ENCODE peak calls at places on chromosomes 6 and 20, in four cellular contexts. M, O, F and K are unnamed samples. For H3K9me3, the result is how much of the 10 kb centered on the place peaks cover.

GRCh38 chr20:16486532-16486931 is 86.7 kb downstream of the KIF16B start:
- DNase-seq in M (no peak), O (no peak), F (no peak), K (no peak)

GRCh38 chr6:155380666-155381332 is 66.5 kb upstream of the TFB1M start:
- DNase-seq in O (no peak), M (no peak), F (no peak), K (no peak)

GRCh38 chr6:89582669-89583325 is 55.8 kb downstream of the LYRM2 start:
- DNase-seq in M (no peak), F (no peak), O (no peak), K (no peak)

GRCh38 chr20:44938637-44939036 is 21.6 kb downstream of the TOMM34 start:
- DNase-seq in F (no peak), M (no peak), O (no peak), K (no peak)

GRCh38 chr6:152267967-152268845 is 369.0 kb downstream of the SYNE1 start:
- DNase-seq in M (peak), F (no peak), O (no peak), K (no peak)

GRCh38 chr6:95805699-95806098 is 210.1 kb upstream of the FUT9 start:
- DNase-seq in M (no peak), O (no peak), F (no peak), K (no peak)

GRCh38 chr6:35736982-35737412 is at the start of gene ARMC12:
- DNase-seq in M (no peak), F (no peak), O (no peak), K (no peak)

GRCh38 chr6:118986312-118986711 is 51.4 kb upstream of the MCM9 start:
- DNase-seq in O (no peak), M (no peak), F (no peak), K (no peak)

GRCh38 chr20:57335392-57335791 is 5.8 kb downstream of the SPO11 start:
- DNase-seq in F (no peak), O (no peak), M (no peak), K (no peak)

GRCh38 chr20:854601-855000 is 21.1 kb downstream of the FAM110A start:
- DNase-seq in F (no peak), M (no peak), O (no peak), K (no peak)

GRCh38 chr20:38658879-38659612 is 57.4 kb downstream of the ARHGAP40 start:
- DNase-seq in M (peak), F (peak), O (peak), K (no peak)

GRCh38 chr20:11492846-11493245 is 424.8 kb upstream of the BTBD3 start:
- DNase-seq in M (no peak), F (no peak), O (no peak), K (no peak)

GRCh38 chr20:36217226-36217625 is 19.1 kb upstream of the AAR2 start:
- DNase-seq in M (peak), F (no peak), O (no peak), K (no peak)

GRCh38 chr6:109309917-109310316 is 72.3 kb downstream of the CD164 start:
- DNase-seq in F (no peak), M (no peak), O (no peak), K (no peak)

GRCh38 chr20:18992418-18992817 is 178.8 kb downstream of the SCP2D1 start:
- DNase-seq in M (peak), O (no peak), F (no peak), K (no peak)

GRCh38 chr6:158518196-158519127 is 41.4 kb upstream of the TMEM181 start:
- DNase-seq in O (no peak), F (peak), M (peak), K (no peak)

GRCh38 chr6:30443657-30444450 is 45.5 kb upstream of the HLA-E start:
- DNase-seq in O (no peak), M (no peak), F (no peak), K (no peak)

GRCh38 chr20:24497851-24498250 is 28.4 kb downstream of the SYNDIG1 start:
- DNase-seq in O (no peak), F (no peak), M (peak), K (no peak)

GRCh38 chr6:127177030-127177928 is 58.8 kb downstream of the RSPO3 start:
- DNase-seq in M (no peak), O (no peak), F (no peak), K (no peak)

GRCh38 chr6:44489912-44490604 is 102.6 kb downstream of the CDC5L start:
- DNase-seq in O (no peak), F (no peak), M (no peak), K (no peak)

GRCh38 chr6:9532621-9533557 is 882.0 kb downstream of the TFAP2A start:
- DNase-seq in M (no peak), F (no peak), O (no peak), K (no peak)

GRCh38 chr20:4740774-4741431 is 19.2 kb downstream of the PRND start:
- DNase-seq in F (peak), M (peak), O (no peak), K (no peak)

GRCh38 chr20:24762791-24763350 is 186.2 kb upstream of the CST7 start:
- DNase-seq in O (no peak), M (no peak), F (no peak), K (no peak)

GRCh38 chr20:52684911-52685310 is 287.2 kb upstream of the TSHZ2 start:
- DNase-seq in M (no peak), O (no peak), F (no peak), K (no peak)

GRCh38 chr6:47780510-47781356 is 1.1 kb upstream of the OPN5 start:
- DNase-seq in M (peak), F (peak), O (peak), K (no peak)

GRCh38 chr6:169984181-169985120 is 233.0 kb downstream of the ERMARD start:
- DNase-seq in M (peak), F (peak), O (no peak), K (peak)
- H3K9me3 ChIP-seq in M (under half), F (under half), O (under half), K (under half)

DNA sequence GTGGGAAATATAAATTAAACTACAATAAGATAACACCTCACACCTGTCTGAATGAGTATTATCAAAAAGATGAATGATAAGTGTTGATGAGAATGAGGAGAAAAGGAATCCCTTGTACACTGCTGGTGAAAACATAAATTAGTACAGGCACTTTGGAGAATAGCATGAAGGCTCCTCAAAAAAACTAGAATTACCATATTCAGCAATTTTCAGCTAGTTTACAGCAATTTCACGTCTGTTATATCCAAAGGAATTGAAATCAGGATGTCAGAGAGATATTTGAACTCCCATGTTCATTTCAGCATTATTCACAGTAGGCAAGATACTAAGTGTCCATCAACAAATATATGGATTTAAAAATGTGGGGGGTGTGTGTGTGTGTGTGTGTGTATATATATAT is 292.6 kb downstream of the CLVS2 start:
- DNase-seq in M (no peak), O (no peak), F (no peak), K (no peak)
- H3K9me3 ChIP-seq in M (under half), O (under half), F (under half), K (under half)

DNA sequence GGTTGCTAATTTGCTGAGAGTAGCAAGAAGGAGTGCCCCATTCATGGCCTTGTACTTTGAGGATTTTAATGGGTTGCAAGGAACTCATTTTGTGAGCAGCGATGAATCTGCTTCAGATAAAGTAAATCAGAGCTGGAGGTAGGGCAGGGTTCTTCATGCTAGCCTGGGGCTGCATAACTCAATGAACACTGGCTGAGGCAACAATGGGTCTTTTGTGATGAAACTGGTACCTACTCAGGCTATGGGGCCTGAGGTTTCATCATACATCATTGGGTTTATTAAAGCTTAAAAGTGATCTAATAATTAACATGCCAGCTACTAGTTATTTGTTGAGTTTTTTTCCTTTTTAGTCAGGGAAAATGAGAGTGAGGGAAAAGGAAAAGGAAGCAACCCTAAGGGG is 106.9 kb downstream of the FAM50B start:
- DNase-seq in M (no peak), F (no peak), O (no peak), K (no peak)
- H3K9me3 ChIP-seq in M (under half), F (under half), O (under half), K (under half)

GRCh38 chr20:29299811-29300578 is 1957.5 kb upstream of the DEFB115 start:
- DNase-seq in O (no peak), M (no peak), F (no peak), K (no peak)
- H3K9me3 ChIP-seq in O (under half), M (under half), F (under half), K (under half)

GRCh38 chr20:39909447-39909846 is 779.6 kb downstream of the MAFB start:
- DNase-seq in M (peak), O (peak), F (peak), K (peak)

GRCh38 chr20:39913274-39913673 is 775.8 kb downstream of the MAFB start:
- DNase-seq in O (no peak), F (no peak), M (no peak), K (no peak)

GRCh38 chr20:39916236-39916635 is 772.8 kb downstream of the MAFB start:
- DNase-seq in M (no peak), O (no peak), F (no peak), K (no peak)

GRCh38 chr20:39910536-39910935 is 778.5 kb downstream of the MAFB start:
- DNase-seq in F (no peak), M (no peak), O (peak), K (no peak)

DNA sequence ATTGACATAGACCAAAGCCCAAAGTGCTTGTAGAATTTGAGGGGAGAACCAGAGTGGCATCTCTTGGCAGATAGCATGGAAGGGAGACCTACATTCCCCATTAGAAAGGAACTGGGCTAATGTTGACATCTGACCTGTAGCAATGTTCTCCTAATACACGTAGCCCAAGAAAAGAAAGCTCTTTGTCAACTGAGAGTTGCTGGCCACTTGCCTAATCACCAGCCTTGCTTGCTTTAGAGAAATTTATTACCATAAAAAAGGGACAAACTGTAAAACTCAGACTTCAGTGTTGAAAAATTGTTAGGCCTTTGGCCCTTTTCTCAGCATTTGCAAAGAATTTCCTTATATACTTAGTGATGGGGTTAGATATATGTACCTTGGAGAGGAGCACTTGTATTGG is 777.5 kb downstream of the MAFB start:
- DNase-seq in M (no peak), F (no peak), O (no peak), K (no peak)
- H3K9me3 ChIP-seq in M (under half), F (under half), O (under half), K (under half)

GRCh38 chr6:165042912-165043311 is 266.5 kb downstream of the C6orf118 start:
- DNase-seq in F (no peak), M (no peak), O (no peak), K (no peak)

GRCh38 chr6:165049362-165049761 is 260.0 kb downstream of the C6orf118 start:
- DNase-seq in F (no peak), M (no peak), O (peak), K (no peak)

GRCh38 chr6:165047952-165048351 is 261.5 kb downstream of the C6orf118 start:
- DNase-seq in O (no peak), F (no peak), M (no peak), K (no peak)

DNA sequence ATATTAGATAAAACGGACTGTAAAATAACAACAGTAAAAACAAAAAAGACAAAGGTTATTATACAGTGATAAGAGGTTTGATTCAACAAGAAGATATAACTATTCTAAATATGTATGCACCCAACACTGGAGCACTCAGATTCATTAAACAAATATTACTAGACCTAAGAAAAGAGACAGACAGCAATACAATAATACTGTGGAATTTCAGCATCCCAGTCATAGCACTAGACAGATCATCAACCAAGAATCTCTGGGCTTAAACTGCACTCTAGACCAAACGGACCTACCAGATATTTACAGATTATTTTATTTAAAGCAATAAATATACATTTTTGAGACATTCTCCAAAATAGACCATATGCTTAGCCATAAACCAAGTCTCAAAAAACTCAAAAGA is 263.8 kb downstream of the C6orf118 start:
- DNase-seq in M (no peak), O (no peak), F (no peak), K (no peak)
- H3K9me3 ChIP-seq in M (under half), O (under half), F (under half), K (under half)

GRCh38 chr20:7773511-7773910 is 166.7 kb downstream of the HAO1 start:
- DNase-seq in M (no peak), F (no peak), O (no peak), K (no peak)

GRCh38 chr20:7770046-7770445 is 170.2 kb downstream of the HAO1 start:
- DNase-seq in M (no peak), O (no peak), F (no peak), K (no peak)

GRCh38 chr20:7775072-7775471 is 165.2 kb downstream of the HAO1 start:
- DNase-seq in F (no peak), O (no peak), M (no peak), K (no peak)

GRCh38 chr20:7772376-7772775 is 167.9 kb downstream of the HAO1 start:
- DNase-seq in M (no peak), O (no peak), F (no peak), K (no peak)

DNA sequence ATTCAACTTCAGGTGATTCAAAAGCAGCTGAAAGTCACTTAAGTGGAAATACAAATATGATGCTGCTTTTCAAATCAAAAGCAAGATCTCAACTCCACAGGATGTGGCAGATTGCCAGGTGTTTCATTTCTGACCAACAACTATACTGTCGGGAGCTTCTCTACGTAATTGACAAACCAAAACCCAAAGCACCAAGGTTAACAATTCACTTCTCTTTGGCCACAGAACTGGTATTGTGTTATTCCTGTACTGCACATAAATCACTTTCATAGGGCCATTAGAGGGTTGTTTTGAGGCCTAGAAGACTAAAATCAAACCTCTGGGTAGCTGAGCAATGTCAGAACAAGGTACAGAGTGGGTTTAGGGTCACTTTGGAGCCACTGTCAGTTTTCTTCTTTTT is 169.7 kb downstream of the HAO1 start:
- DNase-seq in F (no peak), O (no peak), M (no peak), K (no peak)
- H3K9me3 ChIP-seq in F (under half), O (under half), M (under half), K (under half)

DNA sequence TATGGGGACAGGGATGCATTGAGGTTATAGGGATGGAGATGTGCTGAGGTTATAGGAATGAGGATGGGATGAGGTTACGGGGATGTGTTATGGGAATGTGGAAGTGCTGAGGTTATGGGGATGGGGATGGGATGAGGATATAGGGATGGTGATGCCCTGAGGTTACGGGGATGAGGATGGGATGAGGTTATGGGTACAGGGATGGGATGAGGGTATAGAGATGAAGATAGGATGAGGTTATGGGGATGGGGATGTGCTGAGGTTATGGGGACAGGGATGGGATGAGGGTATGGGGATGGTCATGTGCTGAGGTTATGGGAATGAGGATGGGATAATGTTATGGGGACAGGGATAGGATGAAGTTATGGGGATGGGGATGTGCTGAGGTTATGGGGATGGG is 542.8 kb downstream of the CDH26 start:
- DNase-seq in M (no peak), F (no peak), O (no peak), K (no peak)
- H3K9me3 ChIP-seq in M (under half), F (under half), O (under half), K (under half)